ENCODE peak calls at places on chromosomes 13 and 19, in six cellular contexts. L, M, D, R, K and Y are unnamed samples.

GRCh38 chr19:38035515-38036495 is 128.8 kb downstream of the SIPA1L3 start:
- DNase-seq in L (no peak), M (no peak), R (no peak), D (no peak), K (peak; percentile 94), Y (no peak)

GRCh38 chr19:42560731-42561130 is 32.5 kb upstream of the CEACAM1 start:
- DNase-seq in L (no peak), D (no peak), M (no peak), K (no peak), R (no peak), Y (no peak)

GRCh38 chr19:51488491-51488890 is 10.2 kb downstream of the CEACAM18 start:
- DNase-seq in M (no peak), R (no peak), D (no peak), K (no peak), L (no peak), Y (no peak)

GRCh38 chr13:41942462-41943094 is 18.3 kb downstream of the VWA8 start:
- DNase-seq in L (no peak), M (peak; percentile 45), D (peak; percentile 42), K (peak; percentile 35), R (no peak), Y (no peak)

GRCh38 chr19:19866599-19867248 is 1.0 kb downstream of the ZNF253 start:
- DNase-seq in R (peak; percentile 25), K (peak; percentile 79), D (peak; percentile 76), M (peak; percentile 86), L (peak; percentile 54), Y (peak; percentile 3)

GRCh38 chr19:47824396-47824795 is 2.7 kb downstream of the CRX start:
- DNase-seq in M (peak; percentile 20), R (no peak), L (no peak), K (no peak), D (no peak), Y (no peak)

GRCh38 chr19:3507371-3508120 is 1.4 kb downstream of the FZR1 start:
- DNase-seq in L (peak; percentile 28), R (no peak), M (peak; percentile 42), D (peak; percentile 42), K (peak; percentile 36), Y (peak; percentile 12)

GRCh38 chr13:20231839-20232555 is at the start of gene GJB6:
- DNase-seq in K (peak; percentile 47), L (peak; percentile 15), D (peak; percentile 68), R (no peak), M (peak; percentile 59), Y (no peak)

GRCh38 chr19:38817081-38817480 is 4.3 kb upstream of the LGALS4 start:
- DNase-seq in L (no peak), R (no peak), K (no peak), D (no peak), M (no peak), Y (no peak)

GRCh38 chr19:28218728-28219127 is 994.2 kb downstream of the UQCRFS1 start:
- DNase-seq in M (peak; percentile 31), D (no peak), L (no peak), K (no peak), R (no peak), Y (no peak)

GRCh38 chr13:64925284-64925683 is 2304.9 kb downstream of the PCDH9 start:
- DNase-seq in D (peak; percentile 54), L (no peak), R (no peak), M (peak; percentile 31), K (no peak), Y (no peak)

GRCh38 chr13:100733261-100733660 is 58.7 kb upstream of the TMTC4 start:
- DNase-seq in R (no peak), K (no peak), D (no peak), M (no peak), L (no peak), Y (no peak)

GRCh38 chr19:49690656-49691242 is at the start of gene CPT1C:
- DNase-seq in L (peak; percentile 40), K (peak; percentile 91), R (peak; percentile 52), D (peak; percentile 93), M (peak; percentile 75), Y (peak; percentile 52)

GRCh38 chr13:110327036-110327790 is 20.1 kb downstream of the COL4A2 start:
- DNase-seq in D (peak; percentile 63), M (no peak), R (no peak), K (no peak), L (no peak), Y (no peak)

GRCh38 chr13:74134777-74135305 is 637 bp upstream of the KLF12 start:
- DNase-seq in M (peak; percentile 53), L (peak; percentile 74), R (peak; percentile 50), K (peak; percentile 90), D (peak; percentile 32), Y (peak; percentile 78)

GRCh38 chr19:16258440-16258903 is 60.8 kb downstream of the AP1M1 start:
- DNase-seq in K (no peak), D (no peak), R (no peak), L (no peak), M (no peak), Y (no peak)

GRCh38 chr13:92804926-92805325 is 421.7 kb upstream of the GPC6 start:
- DNase-seq in K (no peak), L (no peak), M (no peak), R (no peak), D (no peak), Y (no peak)

GRCh38 chr19:39084732-39085080 is 538 bp downstream of the ACP7 start:
- DNase-seq in R (no peak), M (no peak), L (no peak), K (no peak), D (no peak), Y (no peak)